ENCODE peak calls at places on chromosomes 13 and 19, in nine cellular contexts. One of them, this sample, is unnamed.

GRCh38 chr19:19348266-19348665 is 27.6 kb downstream of the MAU2 start:
- DNase-seq in neural progenitor cell: no peak
- DNase-seq in left ventricle myocardium inferior: no peak
- DNase-seq in CD4-positive, alpha-beta memory T cell: no peak
- DNase-seq in lower lobe of right lung: no peak
- DNase-seq in PC-3: no peak
- DNase-seq in NT2/D1: no peak
- DNase-seq in heart right ventricle: no peak
- DNase-seq in body of pancreas: no peak
- DNase-seq in this sample: no peak

GRCh38 chr19:42092350-42092749 is 16.4 kb downstream of the ZNF574 start:
- DNase-seq in heart right ventricle: no peak
- DNase-seq in neural progenitor cell: no peak
- DNase-seq in CD4-positive, alpha-beta memory T cell: peak; percentile 33
- DNase-seq in left ventricle myocardium inferior: no peak
- DNase-seq in body of pancreas: no peak
- DNase-seq in lower lobe of right lung: no peak
- DNase-seq in PC-3: peak; percentile 60
- DNase-seq in NT2/D1: no peak
- DNase-seq in this sample: no peak

GRCh38 chr13:36030670-36031331 is 100.4 kb downstream of the DCLK1 start:
- DNase-seq in PC-3: peak; percentile 39
- DNase-seq in lower lobe of right lung: no peak
- DNase-seq in CD4-positive, alpha-beta memory T cell: no peak
- DNase-seq in neural progenitor cell: peak; percentile 3
- DNase-seq in left ventricle myocardium inferior: no peak
- DNase-seq in body of pancreas: no peak
- DNase-seq in NT2/D1: no peak
- DNase-seq in heart right ventricle: no peak
- DNase-seq in this sample: no peak

GRCh38 chr19:15986694-15987093 is 37.9 kb downstream of the OR10H4 start:
- DNase-seq in heart right ventricle: no peak
- DNase-seq in PC-3: no peak
- DNase-seq in NT2/D1: no peak
- DNase-seq in neural progenitor cell: no peak
- DNase-seq in lower lobe of right lung: no peak
- DNase-seq in left ventricle myocardium inferior: no peak
- DNase-seq in body of pancreas: no peak
- DNase-seq in CD4-positive, alpha-beta memory T cell: peak; percentile 18
- DNase-seq in this sample: no peak

GRCh38 chr19:934865-935422 is 9.1 kb downstream of the ARID3A start:
- DNase-seq in lower lobe of right lung: peak; percentile 95
- DNase-seq in heart right ventricle: peak; percentile 89
- DNase-seq in neural progenitor cell: no peak
- DNase-seq in CD4-positive, alpha-beta memory T cell: no peak
- DNase-seq in PC-3: peak; percentile 68
- DNase-seq in body of pancreas: peak; percentile 98
- DNase-seq in left ventricle myocardium inferior: peak; percentile 88
- DNase-seq in NT2/D1: no peak
- DNase-seq in this sample: no peak

GRCh38 chr13:48504606-48505369 is 28.1 kb downstream of the RCBTB2 start:
- DNase-seq in body of pancreas: no peak
- DNase-seq in NT2/D1: peak; percentile 8
- DNase-seq in neural progenitor cell: no peak
- DNase-seq in heart right ventricle: no peak
- DNase-seq in PC-3: no peak
- DNase-seq in lower lobe of right lung: no peak
- DNase-seq in left ventricle myocardium inferior: no peak
- DNase-seq in CD4-positive, alpha-beta memory T cell: no peak
- DNase-seq in this sample: no peak

GRCh38 chr13:93945621-93946020 is 533.9 kb downstream of the DCT start:
- DNase-seq in body of pancreas: no peak
- DNase-seq in lower lobe of right lung: no peak
- DNase-seq in CD4-positive, alpha-beta memory T cell: no peak
- DNase-seq in NT2/D1: no peak
- DNase-seq in left ventricle myocardium inferior: no peak
- DNase-seq in PC-3: no peak
- DNase-seq in heart right ventricle: no peak
- DNase-seq in neural progenitor cell: no peak
- DNase-seq in this sample: no peak

GRCh38 chr19:12090807-12091206 is 26.3 kb downstream of the ZNF844 start:
- DNase-seq in PC-3: peak; percentile 35
- DNase-seq in NT2/D1: peak; percentile 48
- DNase-seq in body of pancreas: peak; percentile 63
- DNase-seq in lower lobe of right lung: peak; percentile 71
- DNase-seq in neural progenitor cell: peak; percentile 77
- DNase-seq in heart right ventricle: peak; percentile 67
- DNase-seq in left ventricle myocardium inferior: peak; percentile 57
- DNase-seq in CD4-positive, alpha-beta memory T cell: peak; percentile 37
- DNase-seq in this sample: no peak

GRCh38 chr13:87827479-87827878 is 156.3 kb downstream of the SLITRK5 start:
- DNase-seq in heart right ventricle: no peak
- DNase-seq in CD4-positive, alpha-beta memory T cell: no peak
- DNase-seq in PC-3: peak; percentile 70
- DNase-seq in left ventricle myocardium inferior: no peak
- DNase-seq in lower lobe of right lung: no peak
- DNase-seq in neural progenitor cell: no peak
- DNase-seq in body of pancreas: no peak
- DNase-seq in NT2/D1: no peak
- DNase-seq in this sample: no peak

GRCh38 chr13:109723046-109723445 is 63.3 kb downstream of the IRS2 start:
- DNase-seq in PC-3: no peak
- DNase-seq in heart right ventricle: no peak
- DNase-seq in body of pancreas: no peak
- DNase-seq in lower lobe of right lung: no peak
- DNase-seq in CD4-positive, alpha-beta memory T cell: no peak
- DNase-seq in left ventricle myocardium inferior: no peak
- DNase-seq in NT2/D1: no peak
- DNase-seq in neural progenitor cell: no peak
- DNase-seq in this sample: no peak

GRCh38 chr13:79477968-79478367 is 3.0 kb upstream of the NDFIP2 start:
- DNase-seq in CD4-positive, alpha-beta memory T cell: no peak
- DNase-seq in lower lobe of right lung: no peak
- DNase-seq in neural progenitor cell: peak; percentile 59
- DNase-seq in body of pancreas: no peak
- DNase-seq in PC-3: no peak
- DNase-seq in NT2/D1: no peak
- DNase-seq in left ventricle myocardium inferior: peak; percentile 53
- DNase-seq in heart right ventricle: peak; percentile 29
- DNase-seq in this sample: no peak

GRCh38 chr19:16527971-16528521 is 14.2 kb downstream of the CHERP start:
- DNase-seq in body of pancreas: peak; percentile 35
- DNase-seq in NT2/D1: no peak
- DNase-seq in heart right ventricle: no peak
- DNase-seq in CD4-positive, alpha-beta memory T cell: peak; percentile 42
- DNase-seq in PC-3: peak; percentile 25
- DNase-seq in neural progenitor cell: peak; percentile 36
- DNase-seq in left ventricle myocardium inferior: no peak
- DNase-seq in lower lobe of right lung: no peak
- DNase-seq in this sample: no peak

GRCh38 chr13:74027161-74027779 is 106.9 kb downstream of the KLF12 start:
- DNase-seq in lower lobe of right lung: no peak
- DNase-seq in body of pancreas: no peak
- DNase-seq in neural progenitor cell: no peak
- DNase-seq in PC-3: no peak
- DNase-seq in NT2/D1: no peak
- DNase-seq in CD4-positive, alpha-beta memory T cell: no peak
- DNase-seq in heart right ventricle: no peak
- DNase-seq in left ventricle myocardium inferior: no peak
- DNase-seq in this sample: no peak

GRCh38 chr19:1307755-1308303 is 22.2 kb downstream of the EFNA2 start:
- DNase-seq in body of pancreas: no peak
- DNase-seq in lower lobe of right lung: no peak
- DNase-seq in heart right ventricle: no peak
- DNase-seq in left ventricle myocardium inferior: no peak
- DNase-seq in PC-3: no peak
- DNase-seq in CD4-positive, alpha-beta memory T cell: no peak
- DNase-seq in neural progenitor cell: no peak
- DNase-seq in NT2/D1: no peak
- DNase-seq in this sample: peak; percentile 61

GRCh38 chr13:71524245-71525002 is 342.6 kb downstream of the DACH1 start:
- DNase-seq in lower lobe of right lung: no peak
- DNase-seq in neural progenitor cell: no peak
- DNase-seq in NT2/D1: no peak
- DNase-seq in PC-3: no peak
- DNase-seq in body of pancreas: no peak
- DNase-seq in heart right ventricle: no peak
- DNase-seq in left ventricle myocardium inferior: no peak
- DNase-seq in CD4-positive, alpha-beta memory T cell: no peak
- DNase-seq in this sample: no peak

DNA sequence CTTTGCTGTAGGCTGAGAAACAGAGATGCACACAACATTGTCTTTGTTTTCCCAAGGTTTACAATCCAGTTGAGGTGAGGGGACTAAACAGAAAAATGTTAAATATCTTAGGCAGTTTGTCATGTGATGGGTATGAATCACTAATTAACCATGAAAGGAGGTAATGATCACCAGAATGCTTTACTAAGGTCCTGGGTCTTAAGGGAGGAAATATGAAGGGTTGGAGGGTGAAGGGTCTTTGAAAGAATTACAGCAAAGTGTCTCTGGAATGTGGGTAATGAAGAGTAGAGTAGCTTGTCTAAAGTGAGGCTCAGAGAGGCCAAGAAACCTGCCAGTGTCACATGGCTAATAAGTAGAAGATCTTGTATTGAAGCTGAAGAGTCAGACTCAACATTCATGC is 19.0 kb downstream of the BIVM start:
- DNase-seq in lower lobe of right lung: no peak
- DNase-seq in NT2/D1: no peak
- DNase-seq in CD4-positive, alpha-beta memory T cell: no peak
- DNase-seq in neural progenitor cell: no peak
- DNase-seq in PC-3: no peak
- DNase-seq in body of pancreas: no peak
- DNase-seq in left ventricle myocardium inferior: no peak
- DNase-seq in heart right ventricle: no peak
- DNase-seq in this sample: no peak
- H3K4me1 ChIP-seq in lower lobe of right lung: no peaks in the 10 kb centered on the region
- H3K4me1 ChIP-seq in NT2/D1: no peaks in the 10 kb centered on the region
- H3K4me1 ChIP-seq in CD4-positive, alpha-beta memory T cell: no peaks in the 10 kb centered on the region
- H3K4me1 ChIP-seq in neural progenitor cell: no peaks in the 10 kb centered on the region
- H3K4me1 ChIP-seq in PC-3: no peaks in the 10 kb centered on the region
- H3K4me1 ChIP-seq in body of pancreas: peaks cover 9% of the 10 kb centered on the region
- H3K4me1 ChIP-seq in left ventricle myocardium inferior: peaks cover 27% of the 10 kb centered on the region
- H3K4me1 ChIP-seq in heart right ventricle: peaks cover 8% of the 10 kb centered on the region
- H3K4me1 ChIP-seq in this sample: peaks cover 1% of the 10 kb centered on the region

GRCh38 chr19:36745870-36746269 is 26.7 kb downstream of the ZNF850 start:
- DNase-seq in left ventricle myocardium inferior: no peak
- DNase-seq in CD4-positive, alpha-beta memory T cell: no peak
- DNase-seq in lower lobe of right lung: no peak
- DNase-seq in neural progenitor cell: no peak
- DNase-seq in heart right ventricle: no peak
- DNase-seq in NT2/D1: no peak
- DNase-seq in PC-3: no peak
- DNase-seq in body of pancreas: no peak
- DNase-seq in this sample: no peak
- H3K9me3 ChIP-seq in left ventricle myocardium inferior: peaks cover 100% of the 10 kb centered on the region
- H3K9me3 ChIP-seq in CD4-positive, alpha-beta memory T cell: peaks cover 71% of the 10 kb centered on the region
- H3K9me3 ChIP-seq in lower lobe of right lung: peaks cover 100% of the 10 kb centered on the region
- H3K9me3 ChIP-seq in neural progenitor cell: peaks cover 69% of the 10 kb centered on the region
- H3K9me3 ChIP-seq in heart right ventricle: peaks cover 100% of the 10 kb centered on the region
- H3K9me3 ChIP-seq in NT2/D1: peaks cover 53% of the 10 kb centered on the region
- H3K9me3 ChIP-seq in PC-3: peaks cover 28% of the 10 kb centered on the region
- H3K9me3 ChIP-seq in body of pancreas: no peaks in the 10 kb centered on the region
- H3K9me3 ChIP-seq in this sample: peaks cover 47% of the 10 kb centered on the region

DNA sequence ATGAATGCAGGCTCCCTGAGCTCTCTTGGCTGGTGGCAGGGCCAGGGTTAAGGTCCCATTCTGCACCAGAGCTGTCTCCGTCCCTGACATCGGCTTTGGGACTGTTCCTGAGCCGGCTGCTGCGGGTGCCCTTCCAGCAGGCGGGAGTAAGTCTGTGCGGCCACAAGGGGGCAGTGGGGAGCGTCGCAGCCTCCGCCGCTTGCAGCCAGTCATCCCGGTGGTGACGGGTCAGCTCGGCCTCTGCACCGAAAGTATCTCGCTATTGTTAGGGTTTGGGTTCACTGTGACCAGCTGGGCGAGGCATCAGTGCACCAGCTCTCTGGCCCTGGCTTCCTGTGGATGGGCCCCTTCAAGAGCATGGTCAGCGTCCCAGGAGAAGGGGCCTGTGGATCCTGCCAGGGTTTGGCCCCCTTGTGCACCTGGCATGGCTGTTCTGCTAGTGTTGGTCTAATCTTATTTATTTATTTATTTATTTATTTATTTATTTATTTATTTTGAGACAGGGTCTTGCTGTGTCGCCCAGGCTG is 15.1 kb downstream of the NDUFB7 start:
- DNase-seq in lower lobe of right lung: peak; percentile 85
- DNase-seq in heart right ventricle: peak; percentile 84
- DNase-seq in NT2/D1: peak; percentile 83
- DNase-seq in CD4-positive, alpha-beta memory T cell: peak; percentile 62
- DNase-seq in left ventricle myocardium inferior: peak; percentile 79
- DNase-seq in neural progenitor cell: peak; percentile 91
- DNase-seq in PC-3: peak; percentile 89
- DNase-seq in body of pancreas: peak; percentile 75
- DNase-seq in this sample: peak; percentile 73
- H3K4me1 ChIP-seq in lower lobe of right lung: peaks cover 17% of the 10 kb centered on the region
- H3K4me1 ChIP-seq in heart right ventricle: peaks cover 43% of the 10 kb centered on the region
- H3K4me1 ChIP-seq in NT2/D1: peaks cover 56% of the 10 kb centered on the region
- H3K4me1 ChIP-seq in CD4-positive, alpha-beta memory T cell: peaks cover 45% of the 10 kb centered on the region
- H3K4me1 ChIP-seq in left ventricle myocardium inferior: peaks cover 76% of the 10 kb centered on the region
- H3K4me1 ChIP-seq in neural progenitor cell: peaks cover 21% of the 10 kb centered on the region
- H3K4me1 ChIP-seq in PC-3: no peaks in the 10 kb centered on the region
- H3K4me1 ChIP-seq in body of pancreas: peaks cover 15% of the 10 kb centered on the region
- H3K4me1 ChIP-seq in this sample: peaks cover 31% of the 10 kb centered on the region

GRCh38 chr19:36997843-36998235 is 80.4 kb upstream of the ZNF420 start:
- DNase-seq in lower lobe of right lung: no peak
- DNase-seq in neural progenitor cell: no peak
- DNase-seq in body of pancreas: no peak
- DNase-seq in PC-3: no peak
- DNase-seq in NT2/D1: no peak
- DNase-seq in left ventricle myocardium inferior: no peak
- DNase-seq in CD4-positive, alpha-beta memory T cell: no peak
- DNase-seq in heart right ventricle: no peak
- DNase-seq in this sample: no peak

GRCh38 chr19:36999313-36999712 is 78.9 kb upstream of the ZNF420 start:
- DNase-seq in lower lobe of right lung: no peak
- DNase-seq in heart right ventricle: no peak
- DNase-seq in left ventricle myocardium inferior: no peak
- DNase-seq in CD4-positive, alpha-beta memory T cell: no peak
- DNase-seq in body of pancreas: no peak
- DNase-seq in PC-3: no peak
- DNase-seq in NT2/D1: no peak
- DNase-seq in neural progenitor cell: no peak
- DNase-seq in this sample: no peak

DNA sequence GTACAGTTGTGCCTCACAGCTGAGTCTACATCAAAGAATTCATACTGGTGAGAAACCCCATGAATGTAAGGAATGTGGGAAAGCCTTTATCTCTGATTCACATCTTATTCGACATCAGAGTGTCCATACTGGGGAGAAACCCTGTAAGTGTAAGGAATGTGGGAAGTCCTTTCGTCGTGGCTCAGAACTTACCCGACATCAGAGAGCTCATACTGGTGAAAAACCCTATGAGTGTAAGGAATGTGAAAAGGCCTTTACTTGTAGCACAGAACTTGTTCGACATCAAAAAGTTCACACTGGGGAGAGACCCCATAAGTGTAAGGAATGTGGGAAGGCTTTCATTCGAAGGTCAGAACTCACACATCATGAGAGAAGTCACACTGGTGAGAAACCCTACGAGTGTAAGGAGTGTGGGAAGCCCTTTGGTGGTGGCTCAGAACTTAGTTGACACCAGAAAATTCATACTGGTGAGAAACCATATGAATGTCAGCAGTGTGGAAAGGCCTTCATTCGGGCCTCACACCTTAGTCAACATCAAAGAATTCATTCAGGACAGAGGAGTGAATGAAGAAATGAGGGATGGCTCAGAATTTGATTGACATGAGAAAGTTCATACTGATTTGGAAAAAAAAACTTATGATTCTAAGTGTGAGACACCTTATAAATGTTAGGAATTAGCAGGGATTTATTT is 80.9 kb upstream of the ZNF420 start:
- DNase-seq in body of pancreas: no peak
- DNase-seq in left ventricle myocardium inferior: no peak
- DNase-seq in heart right ventricle: no peak
- DNase-seq in PC-3: no peak
- DNase-seq in NT2/D1: no peak
- DNase-seq in lower lobe of right lung: no peak
- DNase-seq in neural progenitor cell: no peak
- DNase-seq in CD4-positive, alpha-beta memory T cell: no peak
- DNase-seq in this sample: no peak
- H3K9me3 ChIP-seq in body of pancreas: no peaks in the 10 kb centered on the region
- H3K9me3 ChIP-seq in left ventricle myocardium inferior: peaks cover 55% of the 10 kb centered on the region
- H3K9me3 ChIP-seq in heart right ventricle: peaks cover 31% of the 10 kb centered on the region
- H3K9me3 ChIP-seq in PC-3: peaks cover 21% of the 10 kb centered on the region
- H3K9me3 ChIP-seq in NT2/D1: peaks cover 37% of the 10 kb centered on the region
- H3K9me3 ChIP-seq in lower lobe of right lung: peaks cover 62% of the 10 kb centered on the region
- H3K9me3 ChIP-seq in neural progenitor cell: peaks cover 38% of the 10 kb centered on the region
- H3K9me3 ChIP-seq in CD4-positive, alpha-beta memory T cell: peaks cover 28% of the 10 kb centered on the region
- H3K9me3 ChIP-seq in this sample: peaks cover 2% of the 10 kb centered on the region

This sample was measured in RWPE2.